ENCODE peak calls at places on chromosome 21, in nine cellular contexts. One of them, this sample, is unnamed.

GRCh38 chr21:28636988-28637691 is 355.5 kb downstream of the LTN1 start:
- DNase-seq in BE2C: no peak
- DNase-seq in CD8-positive, alpha-beta T cell: no peak
- DNase-seq in activated B cell treated with CpG ODN at 0.5 μM for 24 hours: no peak
- DNase-seq in A549: peak; percentile 26
- DNase-seq in HFF-Myc: no peak
- DNase-seq in cardiac muscle cell: peak; percentile 81
- DNase-seq in lower lobe of right lung: no peak
- DNase-seq in HepG2: no peak
- DNase-seq in this sample: peak; percentile 10

GRCh38 chr21:44957901-44958451 is 18.1 kb downstream of the SLX9 start:
- DNase-seq in activated B cell treated with CpG ODN at 0.5 μM for 24 hours: no peak
- DNase-seq in BE2C: no peak
- DNase-seq in HepG2: no peak
- DNase-seq in HFF-Myc: no peak
- DNase-seq in CD8-positive, alpha-beta T cell: no peak
- DNase-seq in lower lobe of right lung: peak; percentile 47
- DNase-seq in cardiac muscle cell: no peak
- DNase-seq in A549: no peak
- DNase-seq in this sample: no peak

GRCh38 chr21:46171585-46171984 is 12.7 kb downstream of the SPATC1L start:
- DNase-seq in activated B cell treated with CpG ODN at 0.5 μM for 24 hours: no peak
- DNase-seq in HepG2: no peak
- DNase-seq in lower lobe of right lung: no peak
- DNase-seq in A549: no peak
- DNase-seq in CD8-positive, alpha-beta T cell: no peak
- DNase-seq in BE2C: no peak
- DNase-seq in HFF-Myc: no peak
- DNase-seq in cardiac muscle cell: peak; percentile 36
- DNase-seq in this sample: no peak

GRCh38 chr21:25350056-25350455 is 257.2 kb downstream of the MRPL39 start:
- DNase-seq in cardiac muscle cell: peak; percentile 49
- DNase-seq in HFF-Myc: no peak
- DNase-seq in lower lobe of right lung: no peak
- DNase-seq in HepG2: no peak
- DNase-seq in activated B cell treated with CpG ODN at 0.5 μM for 24 hours: no peak
- DNase-seq in A549: no peak
- DNase-seq in CD8-positive, alpha-beta T cell: no peak
- DNase-seq in BE2C: peak; percentile 70
- DNase-seq in this sample: no peak

GRCh38 chr21:42691901-42692559 is 38.6 kb downstream of the PDE9A start:
- DNase-seq in CD8-positive, alpha-beta T cell: no peak
- DNase-seq in BE2C: no peak
- DNase-seq in activated B cell treated with CpG ODN at 0.5 μM for 24 hours: no peak
- DNase-seq in cardiac muscle cell: no peak
- DNase-seq in A549: no peak
- DNase-seq in lower lobe of right lung: no peak
- DNase-seq in HepG2: no peak
- DNase-seq in HFF-Myc: no peak
- DNase-seq in this sample: no peak

GRCh38 chr21:29005696-29006095 is 13.0 kb upstream of the LTN1 start:
- DNase-seq in activated B cell treated with CpG ODN at 0.5 μM for 24 hours: no peak
- DNase-seq in A549: no peak
- DNase-seq in HepG2: no peak
- DNase-seq in CD8-positive, alpha-beta T cell: no peak
- DNase-seq in BE2C: no peak
- DNase-seq in lower lobe of right lung: no peak
- DNase-seq in cardiac muscle cell: peak; percentile 10
- DNase-seq in HFF-Myc: no peak
- DNase-seq in this sample: no peak

GRCh38 chr21:46368533-46369285 is 44.8 kb downstream of the PCNT start:
- DNase-seq in HFF-Myc: no peak
- DNase-seq in CD8-positive, alpha-beta T cell: peak; percentile 61
- DNase-seq in BE2C: no peak
- DNase-seq in cardiac muscle cell: no peak
- DNase-seq in A549: no peak
- DNase-seq in activated B cell treated with CpG ODN at 0.5 μM for 24 hours: no peak
- DNase-seq in HepG2: no peak
- DNase-seq in lower lobe of right lung: no peak
- DNase-seq in this sample: no peak

GRCh38 chr21:23009360-23009759 is 2011.2 kb downstream of the NCAM2 start:
- DNase-seq in activated B cell treated with CpG ODN at 0.5 μM for 24 hours: no peak
- DNase-seq in A549: no peak
- DNase-seq in HepG2: no peak
- DNase-seq in HFF-Myc: no peak
- DNase-seq in CD8-positive, alpha-beta T cell: no peak
- DNase-seq in BE2C: no peak
- DNase-seq in lower lobe of right lung: no peak
- DNase-seq in cardiac muscle cell: no peak
- DNase-seq in this sample: no peak

GRCh38 chr21:44439211-44439600 is 16.1 kb upstream of the LRRC3 start:
- DNase-seq in A549: no peak
- DNase-seq in BE2C: no peak
- DNase-seq in activated B cell treated with CpG ODN at 0.5 μM for 24 hours: no peak
- DNase-seq in lower lobe of right lung: no peak
- DNase-seq in HFF-Myc: no peak
- DNase-seq in CD8-positive, alpha-beta T cell: no peak
- DNase-seq in HepG2: no peak
- DNase-seq in cardiac muscle cell: no peak
- DNase-seq in this sample: no peak

GRCh38 chr21:43864313-43864805 is 664 bp upstream of the AGPAT3 start:
- DNase-seq in A549: peak; percentile 48
- DNase-seq in activated B cell treated with CpG ODN at 0.5 μM for 24 hours: peak; percentile 57
- DNase-seq in lower lobe of right lung: peak; percentile 79
- DNase-seq in BE2C: peak; percentile 28
- DNase-seq in HepG2: no peak
- DNase-seq in CD8-positive, alpha-beta T cell: no peak
- DNase-seq in HFF-Myc: no peak
- DNase-seq in cardiac muscle cell: peak; percentile 33
- DNase-seq in this sample: peak; percentile 68

GRCh38 chr21:45532826-45533730 is 9.2 kb downstream of the SLC19A1 start:
- DNase-seq in cardiac muscle cell: no peak
- DNase-seq in CD8-positive, alpha-beta T cell: peak; percentile 7
- DNase-seq in A549: no peak
- DNase-seq in activated B cell treated with CpG ODN at 0.5 μM for 24 hours: no peak
- DNase-seq in HFF-Myc: no peak
- DNase-seq in HepG2: no peak
- DNase-seq in BE2C: peak; percentile 8
- DNase-seq in lower lobe of right lung: peak; percentile 56
- DNase-seq in this sample: no peak

GRCh38 chr21:39142972-39143371 is 40.3 kb downstream of the PSMG1 start:
- DNase-seq in BE2C: no peak
- DNase-seq in lower lobe of right lung: no peak
- DNase-seq in HepG2: no peak
- DNase-seq in activated B cell treated with CpG ODN at 0.5 μM for 24 hours: no peak
- DNase-seq in cardiac muscle cell: no peak
- DNase-seq in A549: no peak
- DNase-seq in CD8-positive, alpha-beta T cell: no peak
- DNase-seq in HFF-Myc: no peak
- DNase-seq in this sample: no peak

GRCh38 chr21:46297311-46298082 is 11.4 kb downstream of the YBEY start:
- DNase-seq in HepG2: no peak
- DNase-seq in BE2C: no peak
- DNase-seq in CD8-positive, alpha-beta T cell: no peak
- DNase-seq in activated B cell treated with CpG ODN at 0.5 μM for 24 hours: no peak
- DNase-seq in cardiac muscle cell: peak; percentile 61
- DNase-seq in lower lobe of right lung: peak; percentile 44
- DNase-seq in HFF-Myc: no peak
- DNase-seq in A549: no peak
- DNase-seq in this sample: no peak

GRCh38 chr21:41761211-41762181 is 5.4 kb downstream of the RIPK4 start:
- DNase-seq in cardiac muscle cell: peak; percentile 34
- DNase-seq in HepG2: peak; percentile 38
- DNase-seq in CD8-positive, alpha-beta T cell: no peak
- DNase-seq in lower lobe of right lung: peak; percentile 90
- DNase-seq in A549: peak; percentile 51
- DNase-seq in BE2C: no peak
- DNase-seq in HFF-Myc: no peak
- DNase-seq in activated B cell treated with CpG ODN at 0.5 μM for 24 hours: no peak
- DNase-seq in this sample: peak; percentile 48

GRCh38 chr21:41137401-41137800 is 30.6 kb upstream of the BACE2 start:
- DNase-seq in cardiac muscle cell: no peak
- DNase-seq in HepG2: no peak
- DNase-seq in lower lobe of right lung: no peak
- DNase-seq in BE2C: no peak
- DNase-seq in CD8-positive, alpha-beta T cell: no peak
- DNase-seq in activated B cell treated with CpG ODN at 0.5 μM for 24 hours: no peak
- DNase-seq in HFF-Myc: no peak
- DNase-seq in A549: no peak
- DNase-seq in this sample: no peak

GRCh38 chr21:16587671-16588379 is 858.0 kb downstream of the USP25 start:
- DNase-seq in cardiac muscle cell: peak; percentile 81
- DNase-seq in activated B cell treated with CpG ODN at 0.5 μM for 24 hours: no peak
- DNase-seq in lower lobe of right lung: no peak
- DNase-seq in CD8-positive, alpha-beta T cell: no peak
- DNase-seq in BE2C: peak; percentile 45
- DNase-seq in HepG2: no peak
- DNase-seq in A549: no peak
- DNase-seq in HFF-Myc: no peak
- DNase-seq in this sample: no peak

GRCh38 chr21:29691616-29692491 is 247.9 kb downstream of the GRIK1 start:
- DNase-seq in activated B cell treated with CpG ODN at 0.5 μM for 24 hours: no peak
- DNase-seq in HepG2: no peak
- DNase-seq in lower lobe of right lung: no peak
- DNase-seq in BE2C: no peak
- DNase-seq in HFF-Myc: no peak
- DNase-seq in A549: no peak
- DNase-seq in CD8-positive, alpha-beta T cell: no peak
- DNase-seq in cardiac muscle cell: no peak
- DNase-seq in this sample: no peak

GRCh38 chr21:41571938-41572510 is 64.1 kb upstream of the TMPRSS2 start:
- DNase-seq in lower lobe of right lung: no peak
- DNase-seq in HepG2: no peak
- DNase-seq in CD8-positive, alpha-beta T cell: no peak
- DNase-seq in HFF-Myc: no peak
- DNase-seq in A549: no peak
- DNase-seq in BE2C: no peak
- DNase-seq in activated B cell treated with CpG ODN at 0.5 μM for 24 hours: no peak
- DNase-seq in cardiac muscle cell: no peak
- DNase-seq in this sample: no peak

DNA sequence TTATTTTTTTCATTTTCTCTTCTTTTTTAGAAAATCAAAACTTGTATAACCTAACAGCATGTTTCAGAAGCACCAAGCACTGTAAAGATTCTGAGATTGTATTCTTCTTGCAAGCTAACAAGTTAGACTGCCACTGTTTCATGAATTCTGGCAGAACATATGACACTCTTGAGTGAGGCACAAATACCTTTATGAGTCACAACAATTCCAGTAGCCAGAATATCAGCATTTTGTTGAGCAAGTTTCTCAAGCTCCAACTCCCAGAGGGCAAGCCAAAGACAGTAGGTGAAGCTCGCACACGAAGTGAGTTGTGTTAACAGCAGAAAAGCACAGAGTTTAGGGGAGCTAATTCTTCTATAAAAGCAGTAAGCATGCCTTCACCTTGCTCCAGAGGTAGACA is 268.8 kb upstream of the NCAM2 start:
- DNase-seq in A549: no peak
- DNase-seq in HepG2: no peak
- DNase-seq in HFF-Myc: no peak
- DNase-seq in BE2C: no peak
- DNase-seq in cardiac muscle cell: peak; percentile 6
- DNase-seq in CD8-positive, alpha-beta T cell: no peak
- DNase-seq in lower lobe of right lung: no peak
- DNase-seq in activated B cell treated with CpG ODN at 0.5 μM for 24 hours: no peak
- DNase-seq in this sample: no peak
- TF ChIP-seq CTCF in A549: no peak
- TF ChIP-seq CTCF in HepG2: no peak
- TF ChIP-seq CTCF in HFF-Myc: no peak
- TF ChIP-seq CTCF in BE2C: no peak
- TF ChIP-seq CTCF in cardiac muscle cell: no peak
- TF ChIP-seq CTCF in CD8-positive, alpha-beta T cell: no peak
- TF ChIP-seq CTCF in lower lobe of right lung: no peak
- TF ChIP-seq CTCF in activated B cell treated with CpG ODN at 0.5 μM for 24 hours: no peak
- TF ChIP-seq CTCF in this sample: no peak

GRCh38 chr21:35886887-35887286 is 173.4 kb downstream of the SETD4 start:
- DNase-seq in activated B cell treated with CpG ODN at 0.5 μM for 24 hours: no peak
- DNase-seq in cardiac muscle cell: no peak
- DNase-seq in HepG2: no peak
- DNase-seq in BE2C: peak; percentile 4
- DNase-seq in HFF-Myc: no peak
- DNase-seq in A549: no peak
- DNase-seq in CD8-positive, alpha-beta T cell: no peak
- DNase-seq in lower lobe of right lung: no peak
- DNase-seq in this sample: no peak

GRCh38 chr21:35882791-35883240 is 177.5 kb downstream of the SETD4 start:
- DNase-seq in BE2C: no peak
- DNase-seq in activated B cell treated with CpG ODN at 0.5 μM for 24 hours: no peak
- DNase-seq in HepG2: peak; percentile 48
- DNase-seq in cardiac muscle cell: peak; percentile 42
- DNase-seq in CD8-positive, alpha-beta T cell: no peak
- DNase-seq in lower lobe of right lung: no peak
- DNase-seq in HFF-Myc: peak; percentile 15
- DNase-seq in A549: no peak
- DNase-seq in this sample: no peak

GRCh38 chr21:35885942-35886541 is 174.3 kb downstream of the SETD4 start:
- DNase-seq in HFF-Myc: no peak
- DNase-seq in BE2C: no peak
- DNase-seq in HepG2: peak; percentile 10
- DNase-seq in A549: no peak
- DNase-seq in CD8-positive, alpha-beta T cell: no peak
- DNase-seq in activated B cell treated with CpG ODN at 0.5 μM for 24 hours: no peak
- DNase-seq in lower lobe of right lung: no peak
- DNase-seq in cardiac muscle cell: no peak
- DNase-seq in this sample: no peak
- TF ChIP-seq CTCF in HFF-Myc: no peak
- TF ChIP-seq CTCF in BE2C: no peak
- TF ChIP-seq CTCF in HepG2: peak; percentile 47
- TF ChIP-seq CTCF in A549: no peak
- TF ChIP-seq CTCF in CD8-positive, alpha-beta T cell: no peak
- TF ChIP-seq CTCF in activated B cell treated with CpG ODN at 0.5 μM for 24 hours: no peak
- TF ChIP-seq CTCF in lower lobe of right lung: no peak
- TF ChIP-seq CTCF in cardiac muscle cell: no peak
- TF ChIP-seq CTCF in this sample: no peak

GRCh38 chr21:18058731-18059398 is 185.8 kb upstream of the CHODL start:
- DNase-seq in HFF-Myc: no peak
- DNase-seq in BE2C: peak; percentile 42
- DNase-seq in CD8-positive, alpha-beta T cell: no peak
- DNase-seq in activated B cell treated with CpG ODN at 0.5 μM for 24 hours: no peak
- DNase-seq in A549: no peak
- DNase-seq in cardiac muscle cell: no peak
- DNase-seq in HepG2: no peak
- DNase-seq in lower lobe of right lung: no peak
- DNase-seq in this sample: no peak
- TF ChIP-seq CTCF in HFF-Myc: no peak
- TF ChIP-seq CTCF in BE2C: no peak
- TF ChIP-seq CTCF in CD8-positive, alpha-beta T cell: no peak
- TF ChIP-seq CTCF in activated B cell treated with CpG ODN at 0.5 μM for 24 hours: no peak
- TF ChIP-seq CTCF in A549: no peak
- TF ChIP-seq CTCF in cardiac muscle cell: no peak
- TF ChIP-seq CTCF in HepG2: no peak
- TF ChIP-seq CTCF in lower lobe of right lung: no peak
- TF ChIP-seq CTCF in this sample: no peak

DNA sequence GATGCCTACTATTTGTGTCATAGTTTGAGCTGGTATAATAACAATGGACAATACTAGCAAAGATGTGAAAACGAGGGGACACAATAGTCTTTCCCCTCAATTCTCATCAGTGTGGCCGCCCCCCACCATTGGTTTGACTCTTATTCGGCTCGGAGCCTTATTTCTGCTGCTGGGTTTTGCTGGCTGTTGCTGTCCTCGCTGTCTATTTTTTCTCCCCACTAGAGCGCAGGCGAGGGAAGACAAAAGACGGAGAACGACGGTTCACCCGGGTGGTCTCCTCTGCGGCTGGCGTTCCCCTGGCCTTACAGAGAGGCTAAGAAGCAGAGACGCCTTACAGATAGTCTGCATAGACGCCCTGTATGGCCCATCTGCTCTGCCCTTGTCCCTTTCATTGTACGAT is 19.4 kb downstream of the CLIC6 start:
- DNase-seq in CD8-positive, alpha-beta T cell: no peak
- DNase-seq in HFF-Myc: no peak
- DNase-seq in cardiac muscle cell: peak; percentile 51
- DNase-seq in lower lobe of right lung: no peak
- DNase-seq in HepG2: no peak
- DNase-seq in BE2C: peak; percentile 64
- DNase-seq in activated B cell treated with CpG ODN at 0.5 μM for 24 hours: no peak
- DNase-seq in A549: peak; percentile 18
- DNase-seq in this sample: no peak
- TF ChIP-seq CTCF in CD8-positive, alpha-beta T cell: no peak
- TF ChIP-seq CTCF in HFF-Myc: peak; percentile 49
- TF ChIP-seq CTCF in cardiac muscle cell: peak; percentile 55
- TF ChIP-seq CTCF in lower lobe of right lung: no peak
- TF ChIP-seq CTCF in HepG2: no peak
- TF ChIP-seq CTCF in BE2C: peak; percentile 62
- TF ChIP-seq CTCF in activated B cell treated with CpG ODN at 0.5 μM for 24 hours: no peak
- TF ChIP-seq CTCF in A549: peak; percentile 50
- TF ChIP-seq CTCF in this sample: no peak